ENCODE peak calls at places on chromosome 16, in five cellular contexts. One of them, this sample, is unnamed.

GRCh38 chr16:4316103-4316731 is 350 bp downstream of the GLIS2 start:
- DNase-seq in PC-3: peak; percentile 16
- DNase-seq in NCI-H1694: no peak
- DNase-seq in T follicular helper cell: no peak
- DNase-seq in GM23248: peak; percentile 73
- DNase-seq in this sample: no peak

GRCh38 chr16:75208861-75209505 is 2.0 kb upstream of the CTRB2 start:
- DNase-seq in PC-3: no peak
- DNase-seq in NCI-H1694: no peak
- DNase-seq in T follicular helper cell: no peak
- DNase-seq in GM23248: no peak
- DNase-seq in this sample: no peak

GRCh38 chr16:30458561-30459394 is 13.1 kb upstream of the SEPHS2 start:
- DNase-seq in PC-3: no peak
- DNase-seq in NCI-H1694: no peak
- DNase-seq in T follicular helper cell: peak; percentile 32
- DNase-seq in GM23248: no peak
- DNase-seq in this sample: peak; percentile 71

GRCh38 chr16:78392585-78393195 is 293.2 kb downstream of the WWOX start:
- DNase-seq in PC-3: no peak
- DNase-seq in NCI-H1694: no peak
- DNase-seq in T follicular helper cell: no peak
- DNase-seq in GM23248: no peak
- DNase-seq in this sample: no peak

GRCh38 chr16:898761-899677 is 71.8 kb downstream of the LMF1 start:
- DNase-seq in PC-3: no peak
- DNase-seq in NCI-H1694: no peak
- DNase-seq in T follicular helper cell: no peak
- DNase-seq in GM23248: no peak
- DNase-seq in this sample: no peak

GRCh38 chr16:85902366-85903155 is 3.6 kb downstream of the IRF8 start:
- DNase-seq in PC-3: no peak
- DNase-seq in NCI-H1694: peak; percentile 31
- DNase-seq in T follicular helper cell: peak; percentile 5
- DNase-seq in GM23248: no peak
- DNase-seq in this sample: peak; percentile 44

GRCh38 chr16:89395150-89396142 is 94.9 kb downstream of the ANKRD11 start:
- DNase-seq in PC-3: peak; percentile 95
- DNase-seq in NCI-H1694: peak; percentile 54
- DNase-seq in T follicular helper cell: no peak
- DNase-seq in GM23248: peak; percentile 97
- DNase-seq in this sample: no peak

GRCh38 chr16:16982614-16983013 is 488.1 kb downstream of the XYLT1 start:
- DNase-seq in PC-3: no peak
- DNase-seq in NCI-H1694: no peak
- DNase-seq in T follicular helper cell: no peak
- DNase-seq in GM23248: no peak
- DNase-seq in this sample: no peak

GRCh38 chr16:89564476-89565255 is 4.2 kb downstream of the RPL13 start:
- DNase-seq in PC-3: no peak
- DNase-seq in NCI-H1694: no peak
- DNase-seq in T follicular helper cell: no peak
- DNase-seq in GM23248: peak; percentile 29
- DNase-seq in this sample: no peak

GRCh38 chr16:53910990-53911389 is 207.0 kb downstream of the FTO start:
- DNase-seq in PC-3: no peak
- DNase-seq in NCI-H1694: no peak
- DNase-seq in T follicular helper cell: no peak
- DNase-seq in GM23248: no peak
- DNase-seq in this sample: no peak

GRCh38 chr16:52247737-52248136 is 299.2 kb downstream of the TOX3 start:
- DNase-seq in PC-3: no peak
- DNase-seq in NCI-H1694: no peak
- DNase-seq in T follicular helper cell: no peak
- DNase-seq in GM23248: no peak
- DNase-seq in this sample: no peak

GRCh38 chr16:88870608-88871348 is 4.3 kb upstream of the PABPN1L start:
- DNase-seq in PC-3: no peak
- DNase-seq in NCI-H1694: peak; percentile 79
- DNase-seq in T follicular helper cell: no peak
- DNase-seq in GM23248: no peak
- DNase-seq in this sample: no peak

GRCh38 chr16:62700456-62701280 is 664.4 kb upstream of the CDH8 start:
- DNase-seq in PC-3: no peak
- DNase-seq in NCI-H1694: no peak
- DNase-seq in T follicular helper cell: no peak
- DNase-seq in GM23248: no peak
- DNase-seq in this sample: no peak

GRCh38 chr16:66366433-66367299 is at the start of gene CDH5:
- DNase-seq in PC-3: no peak
- DNase-seq in NCI-H1694: no peak
- DNase-seq in T follicular helper cell: no peak
- DNase-seq in GM23248: peak; percentile 9
- DNase-seq in this sample: no peak

GRCh38 chr16:22623351-22623781 is 112.7 kb downstream of the NPIPB5 start:
- DNase-seq in PC-3: no peak
- DNase-seq in NCI-H1694: no peak
- DNase-seq in T follicular helper cell: no peak
- DNase-seq in GM23248: peak; percentile 36
- DNase-seq in this sample: no peak

GRCh38 chr16:2250652-2251280 is 621 bp downstream of the ECI1 start:
- DNase-seq in PC-3: no peak
- DNase-seq in NCI-H1694: no peak
- DNase-seq in T follicular helper cell: peak; percentile 32
- DNase-seq in GM23248: peak; percentile 50
- DNase-seq in this sample: no peak

GRCh38 chr16:31568577-31569359 is 41.1 kb downstream of the AHSP start:
- DNase-seq in PC-3: no peak
- DNase-seq in NCI-H1694: no peak
- DNase-seq in T follicular helper cell: no peak
- DNase-seq in GM23248: peak; percentile 3
- DNase-seq in this sample: no peak

This sample was measured in CD4-positive, alpha-beta T cell.